ENCODE peak calls at places on chromosomes 1 and 21, in four cellular contexts. Z is left ventricle myocardium inferior; U is tibial artery; A is CD4-positive, CD25-positive, alpha-beta regulatory T cell. X is an unnamed sample.
A peak's percentile ranks its signal among the peaks of the same experiment; 100 is the strongest.

GRCh38 chr1:229119161-229119560 is 151.8 kb upstream of the RAB4A start:
- DNase-seq in A (no peak), U (no peak), Z (no peak), X (no peak)

GRCh38 chr1:54549181-54549924 is 1.3 kb downstream of the ACOT11 start:
- DNase-seq in Z (peak; percentile 50), U (no peak), A (no peak), X (no peak)

GRCh38 chr1:54577612-54578011 is 29.6 kb downstream of the ACOT11 start:
- DNase-seq in A (no peak), Z (peak; percentile 89), U (peak; percentile 94), X (no peak)

GRCh38 chr1:43849670-43850069 is 83.9 kb upstream of the ARTN start:
- DNase-seq in A (no peak), U (no peak), Z (no peak), X (no peak)

GRCh38 chr1:117595993-117596720 is 9.7 kb upstream of the TENT5C start:
- DNase-seq in A (no peak), Z (no peak), U (peak; percentile 27), X (no peak)

GRCh38 chr21:39009587-39010225 is 173.5 kb downstream of the PSMG1 start:
- DNase-seq in U (no peak), Z (no peak), A (no peak), X (no peak)

GRCh38 chr1:9302745-9303524 is 10.2 kb downstream of the SPSB1 start:
- DNase-seq in A (no peak), Z (peak; percentile 47), U (no peak), X (no peak)

GRCh38 chr1:45008076-45008475 is 3.0 kb downstream of the HECTD3 start:
- DNase-seq in A (no peak), U (no peak), Z (no peak), X (no peak)

GRCh38 chr1:220917535-220918209 is 38.4 kb downstream of the HLX start:
- DNase-seq in A (no peak), U (no peak), Z (no peak), X (no peak)

GRCh38 chr21:37153193-37153934 is 80.3 kb downstream of the TTC3 start:
- DNase-seq in A (no peak), U (no peak), Z (no peak), X (peak; percentile 74)

GRCh38 chr1:198437352-198437751 is 103.1 kb downstream of the ATP6V1G3 start:
- DNase-seq in U (no peak), Z (no peak), A (no peak), X (no peak)

DNA sequence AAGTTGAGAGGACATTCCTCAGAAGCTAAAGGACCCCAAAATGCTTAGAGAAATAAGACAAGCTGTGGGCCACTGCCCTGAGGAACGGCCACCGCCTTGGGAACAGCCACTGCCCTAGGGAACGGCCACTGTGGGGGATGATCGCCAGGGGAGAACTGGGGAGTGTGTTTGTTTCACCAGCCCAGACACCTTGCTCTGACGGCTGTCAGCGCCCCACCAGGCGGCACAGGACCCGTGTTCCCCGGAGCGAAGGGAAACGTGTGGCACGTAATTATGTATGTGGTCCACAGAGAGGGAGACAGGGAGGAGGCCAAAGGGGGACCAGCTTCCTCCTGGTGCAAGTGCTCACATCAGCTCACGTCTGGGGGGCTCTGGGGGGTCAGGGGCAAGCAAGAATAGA is 45.8 kb upstream of the RIPK4 start:
- DNase-seq in A (no peak), U (no peak), Z (no peak), X (no peak)
- H3K36me3 ChIP-seq in A (peaks cover 31% of the 10 kb centered on the region), U (peaks cover 63% of the 10 kb centered on the region), Z (peaks cover 58% of the 10 kb centered on the region), X (peaks cover 30% of the 10 kb centered on the region)

GRCh38 chr1:108916788-108917187 is 40.0 kb downstream of the GPSM2 start:
- DNase-seq in U (no peak), A (no peak), Z (no peak), X (no peak)
- H3K36me3 ChIP-seq in U (no peaks in the 10 kb centered on the region), A (no peaks in the 10 kb centered on the region), Z (no peaks in the 10 kb centered on the region), X (peaks cover 3% of the 10 kb centered on the region)

GRCh38 chr21:43667191-43667904 is 8.0 kb downstream of the RRP1B start:
- DNase-seq in A (no peak), Z (no peak), U (no peak), X (no peak)
- H3K36me3 ChIP-seq in A (peaks cover 52% of the 10 kb centered on the region), Z (peaks cover 45% of the 10 kb centered on the region), U (peaks cover 66% of the 10 kb centered on the region), X (peaks cover 74% of the 10 kb centered on the region)

GRCh38 chr1:240385985-240386978 is 225.7 kb downstream of the GREM2 start:
- DNase-seq in Z (no peak), A (no peak), U (no peak), X (no peak)

GRCh38 chr1:240387036-240387435 is 224.9 kb downstream of the GREM2 start:
- DNase-seq in Z (no peak), A (no peak), U (no peak), X (no peak)

GRCh38 chr1:240385551-240385950 is 226.4 kb downstream of the GREM2 start:
- DNase-seq in Z (no peak), A (no peak), U (no peak), X (no peak)
- H3K36me3 ChIP-seq in Z (no peaks in the 10 kb centered on the region), A (no peaks in the 10 kb centered on the region), U (no peaks in the 10 kb centered on the region), X (no peaks in the 10 kb centered on the region)

DNA sequence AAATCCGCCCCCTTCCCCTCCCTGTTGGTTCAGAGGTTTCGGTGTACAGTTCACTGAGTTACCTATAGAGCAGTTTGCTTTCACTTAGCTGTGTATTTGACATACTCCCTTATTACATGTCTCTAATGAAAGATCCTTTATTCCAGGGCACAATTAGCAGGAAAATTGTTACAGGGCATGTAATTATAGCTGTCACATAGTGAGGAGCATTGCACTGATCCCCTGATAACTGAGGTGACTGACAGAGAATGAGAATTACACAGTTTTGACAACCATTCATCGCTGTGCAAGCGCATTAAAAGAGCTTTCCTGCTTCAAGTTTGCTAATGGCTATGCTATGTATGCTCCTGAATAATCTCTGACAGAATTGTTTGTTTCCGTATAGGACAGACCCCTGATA is 26.9 kb downstream of the DAP3 start:
- DNase-seq in U (no peak), A (no peak), Z (no peak), X (no peak)
- H3K36me3 ChIP-seq in U (peaks cover 31% of the 10 kb centered on the region), A (peaks cover 15% of the 10 kb centered on the region), Z (peaks cover 65% of the 10 kb centered on the region), X (peaks cover 48% of the 10 kb centered on the region)

DNA sequence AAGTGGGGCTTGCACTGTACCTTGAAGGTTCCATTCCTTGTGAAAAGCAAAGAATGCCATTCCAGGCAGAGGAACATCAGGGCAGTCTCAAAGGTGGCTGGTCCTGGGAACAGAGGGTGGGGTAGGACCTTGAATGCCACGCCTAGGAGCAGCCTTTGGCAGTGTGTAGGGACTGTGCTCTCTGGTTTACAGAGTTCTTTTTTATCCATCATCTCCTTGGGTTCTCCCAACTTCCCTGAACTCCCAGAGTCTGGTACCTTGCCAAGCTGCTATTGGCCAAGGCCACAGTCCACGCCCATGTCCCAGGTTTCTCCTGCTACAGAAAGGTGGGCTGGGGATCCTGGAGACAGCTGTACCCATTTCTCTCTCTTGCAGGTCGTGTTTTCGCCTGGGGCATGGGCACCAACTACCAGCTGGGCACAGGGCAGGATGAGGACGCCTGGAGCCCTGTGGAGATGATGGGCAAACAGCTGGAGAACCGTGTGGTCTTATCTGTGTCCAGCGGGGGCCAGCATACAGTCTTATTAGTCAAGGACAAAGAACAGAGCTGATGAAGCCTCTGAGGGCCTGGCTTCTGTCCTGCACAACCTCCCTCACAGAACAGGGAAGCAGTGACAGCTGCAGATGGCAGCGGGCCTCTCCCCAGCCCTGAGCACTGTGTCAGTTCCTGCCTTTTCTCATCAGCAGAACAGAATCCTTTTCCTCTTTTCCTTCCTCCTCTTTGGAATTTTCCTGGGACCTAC is 15.3 kb upstream of the TRNAU1AP start:
- DNase-seq in A (no peak), Z (no peak), U (no peak), X (no peak)
- H3K36me3 ChIP-seq in A (peaks cover 18% of the 10 kb centered on the region), Z (peaks cover 23% of the 10 kb centered on the region), U (peaks cover 37% of the 10 kb centered on the region), X (peaks cover 45% of the 10 kb centered on the region)

DNA sequence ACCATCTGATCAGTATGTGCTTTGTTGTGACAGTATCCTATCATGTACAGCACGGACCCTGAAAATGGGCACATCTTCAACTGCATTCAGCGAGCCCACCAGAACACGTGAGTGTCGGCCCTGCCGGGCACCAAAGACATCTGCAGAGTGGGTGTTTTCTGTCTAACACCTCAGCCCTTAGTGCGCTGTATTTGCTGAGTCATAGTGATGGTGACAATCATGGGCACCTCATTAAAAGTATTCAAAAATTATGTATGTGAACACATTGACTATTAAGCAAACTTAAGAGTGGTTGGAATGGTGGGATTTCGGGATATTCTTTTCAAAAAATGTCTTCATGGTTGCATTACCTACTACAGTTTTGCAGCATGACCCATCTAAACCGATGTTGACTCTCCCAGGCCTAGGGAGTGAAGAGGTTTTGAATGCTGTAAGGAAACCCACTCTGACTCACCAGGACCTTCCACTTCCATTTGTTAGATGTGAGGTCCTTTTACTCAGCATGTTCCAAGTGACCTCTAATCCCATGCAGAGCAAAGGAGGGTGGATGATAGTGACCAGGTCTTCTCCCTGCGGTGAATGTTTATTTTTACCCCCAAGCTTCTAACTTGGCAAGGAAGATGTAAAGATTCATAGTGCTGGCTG is 20.1 kb downstream of the MGST3 start:
- DNase-seq in Z (no peak), A (no peak), U (no peak), X (no peak)
- H3K36me3 ChIP-seq in Z (peaks cover 64% of the 10 kb centered on the region), A (peaks cover 48% of the 10 kb centered on the region), U (peaks cover 67% of the 10 kb centered on the region), X (peaks cover 36% of the 10 kb centered on the region)

X was measured in SK-N-MC.